ENCODE peak calls at places on chromosomes 11 and 22, in eight cellular contexts. One of them, this sample, is unnamed.
A peak's percentile ranks its signal among the peaks of the same experiment; 100 is the strongest.

GRCh38 chr22:29882716-29883044 is 294 bp upstream of the MTMR3 start:
- DNase-seq in AG10803: no peak
- DNase-seq in astrocyte of the spinal cord: no peak
- DNase-seq in IMR-90: no peak
- DNase-seq in GM13977: no peak
- DNase-seq in progenitor cell of endocrine pancreas: no peak
- DNase-seq in NB4: no peak
- DNase-seq in fibroblast of the aortic adventitia: no peak
- DNase-seq in this sample: no peak

GRCh38 chr11:1970956-1971355 is 23.8 kb downstream of the MRPL23 start:
- DNase-seq in NB4: no peak
- DNase-seq in progenitor cell of endocrine pancreas: no peak
- DNase-seq in IMR-90: no peak
- DNase-seq in fibroblast of the aortic adventitia: no peak
- DNase-seq in astrocyte of the spinal cord: no peak
- DNase-seq in GM13977: no peak
- DNase-seq in AG10803: no peak
- DNase-seq in this sample: no peak

GRCh38 chr22:48268771-48269552 is 1506.5 kb downstream of the TBC1D22A start:
- DNase-seq in NB4: no peak
- DNase-seq in GM13977: no peak
- DNase-seq in fibroblast of the aortic adventitia: no peak
- DNase-seq in AG10803: no peak
- DNase-seq in astrocyte of the spinal cord: no peak
- DNase-seq in progenitor cell of endocrine pancreas: no peak
- DNase-seq in IMR-90: no peak
- DNase-seq in this sample: no peak

GRCh38 chr11:87840786-87841185 is 334.5 kb downstream of the RAB38 start:
- DNase-seq in AG10803: no peak
- DNase-seq in fibroblast of the aortic adventitia: no peak
- DNase-seq in NB4: no peak
- DNase-seq in IMR-90: no peak
- DNase-seq in astrocyte of the spinal cord: no peak
- DNase-seq in GM13977: no peak
- DNase-seq in progenitor cell of endocrine pancreas: no peak
- DNase-seq in this sample: no peak

GRCh38 chr11:94672636-94673035 is 95.5 kb upstream of the AMOTL1 start:
- DNase-seq in astrocyte of the spinal cord: no peak
- DNase-seq in NB4: no peak
- DNase-seq in IMR-90: no peak
- DNase-seq in AG10803: no peak
- DNase-seq in progenitor cell of endocrine pancreas: no peak
- DNase-seq in fibroblast of the aortic adventitia: no peak
- DNase-seq in GM13977: no peak
- DNase-seq in this sample: no peak

GRCh38 chr11:31870609-31871309 is 59.6 kb upstream of the PAX6 start:
- DNase-seq in IMR-90: peak; percentile 33
- DNase-seq in GM13977: peak; percentile 45
- DNase-seq in astrocyte of the spinal cord: peak; percentile 32
- DNase-seq in progenitor cell of endocrine pancreas: peak; percentile 58
- DNase-seq in fibroblast of the aortic adventitia: peak; percentile 45
- DNase-seq in AG10803: peak; percentile 28
- DNase-seq in NB4: peak; percentile 66
- DNase-seq in this sample: peak; percentile 67

GRCh38 chr11:72102162-72102561 is 935 bp downstream of the LAMTOR1 start:
- DNase-seq in progenitor cell of endocrine pancreas: no peak
- DNase-seq in AG10803: no peak
- DNase-seq in fibroblast of the aortic adventitia: peak; percentile 16
- DNase-seq in IMR-90: no peak
- DNase-seq in GM13977: no peak
- DNase-seq in astrocyte of the spinal cord: no peak
- DNase-seq in NB4: no peak
- DNase-seq in this sample: no peak

GRCh38 chr11:108875134-108875533 is 210.3 kb downstream of the DDX10 start:
- DNase-seq in fibroblast of the aortic adventitia: no peak
- DNase-seq in NB4: no peak
- DNase-seq in GM13977: no peak
- DNase-seq in astrocyte of the spinal cord: no peak
- DNase-seq in AG10803: no peak
- DNase-seq in IMR-90: no peak
- DNase-seq in progenitor cell of endocrine pancreas: no peak
- DNase-seq in this sample: no peak

GRCh38 chr11:46391578-46392420 is at the start of gene CHRM4:
- DNase-seq in fibroblast of the aortic adventitia: no peak
- DNase-seq in AG10803: no peak
- DNase-seq in GM13977: peak; percentile 89
- DNase-seq in IMR-90: peak; percentile 45
- DNase-seq in astrocyte of the spinal cord: no peak
- DNase-seq in progenitor cell of endocrine pancreas: peak; percentile 49
- DNase-seq in NB4: peak; percentile 67
- DNase-seq in this sample: peak; percentile 65

GRCh38 chr11:46389450-46390330 is 1.9 kb downstream of the CHRM4 start:
- DNase-seq in GM13977: peak; percentile 94
- DNase-seq in fibroblast of the aortic adventitia: peak; percentile 45
- DNase-seq in AG10803: peak; percentile 49
- DNase-seq in astrocyte of the spinal cord: peak; percentile 61
- DNase-seq in progenitor cell of endocrine pancreas: peak; percentile 75
- DNase-seq in NB4: peak; percentile 85
- DNase-seq in IMR-90: peak; percentile 46
- DNase-seq in this sample: peak; percentile 89

GRCh38 chr11:46391186-46391577 is 394 bp downstream of the CHRM4 start:
- DNase-seq in fibroblast of the aortic adventitia: no peak
- DNase-seq in GM13977: peak; percentile 60
- DNase-seq in NB4: no peak
- DNase-seq in progenitor cell of endocrine pancreas: no peak
- DNase-seq in AG10803: no peak
- DNase-seq in IMR-90: no peak
- DNase-seq in astrocyte of the spinal cord: no peak
- DNase-seq in this sample: no peak

GRCh38 chr11:46388619-46389449 is 2.7 kb downstream of the CHRM4 start:
- DNase-seq in progenitor cell of endocrine pancreas: no peak
- DNase-seq in IMR-90: no peak
- DNase-seq in fibroblast of the aortic adventitia: no peak
- DNase-seq in NB4: no peak
- DNase-seq in GM13977: peak; percentile 47
- DNase-seq in astrocyte of the spinal cord: no peak
- DNase-seq in AG10803: no peak
- DNase-seq in this sample: no peak

GRCh38 chr11:46390331-46391171 is 1.0 kb downstream of the CHRM4 start:
- DNase-seq in astrocyte of the spinal cord: no peak
- DNase-seq in progenitor cell of endocrine pancreas: no peak
- DNase-seq in NB4: peak; percentile 41
- DNase-seq in fibroblast of the aortic adventitia: no peak
- DNase-seq in AG10803: no peak
- DNase-seq in GM13977: peak; percentile 67
- DNase-seq in IMR-90: no peak
- DNase-seq in this sample: no peak
- TF ChIP-seq CTCF in astrocyte of the spinal cord: no peak
- TF ChIP-seq CTCF in progenitor cell of endocrine pancreas: no peak
- TF ChIP-seq CTCF in NB4: no peak
- TF ChIP-seq CTCF in fibroblast of the aortic adventitia: no peak
- TF ChIP-seq CTCF in AG10803: no peak
- TF ChIP-seq CTCF in GM13977: no peak
- TF ChIP-seq CTCF in IMR-90: no peak
- TF ChIP-seq CTCF in this sample: no peak

GRCh38 chr11:92206441-92206840 is 18.2 kb upstream of the FAT3 start:
- DNase-seq in GM13977: no peak
- DNase-seq in IMR-90: no peak
- DNase-seq in progenitor cell of endocrine pancreas: no peak
- DNase-seq in fibroblast of the aortic adventitia: no peak
- DNase-seq in AG10803: no peak
- DNase-seq in NB4: no peak
- DNase-seq in astrocyte of the spinal cord: no peak
- DNase-seq in this sample: no peak

GRCh38 chr11:92212530-92212929 is 12.1 kb upstream of the FAT3 start:
- DNase-seq in fibroblast of the aortic adventitia: no peak
- DNase-seq in GM13977: no peak
- DNase-seq in astrocyte of the spinal cord: no peak
- DNase-seq in progenitor cell of endocrine pancreas: no peak
- DNase-seq in AG10803: no peak
- DNase-seq in IMR-90: no peak
- DNase-seq in NB4: no peak
- DNase-seq in this sample: no peak

GRCh38 chr11:92216789-92217188 is 7.8 kb upstream of the FAT3 start:
- DNase-seq in fibroblast of the aortic adventitia: no peak
- DNase-seq in astrocyte of the spinal cord: no peak
- DNase-seq in AG10803: no peak
- DNase-seq in progenitor cell of endocrine pancreas: no peak
- DNase-seq in IMR-90: no peak
- DNase-seq in GM13977: no peak
- DNase-seq in NB4: no peak
- DNase-seq in this sample: no peak

DNA sequence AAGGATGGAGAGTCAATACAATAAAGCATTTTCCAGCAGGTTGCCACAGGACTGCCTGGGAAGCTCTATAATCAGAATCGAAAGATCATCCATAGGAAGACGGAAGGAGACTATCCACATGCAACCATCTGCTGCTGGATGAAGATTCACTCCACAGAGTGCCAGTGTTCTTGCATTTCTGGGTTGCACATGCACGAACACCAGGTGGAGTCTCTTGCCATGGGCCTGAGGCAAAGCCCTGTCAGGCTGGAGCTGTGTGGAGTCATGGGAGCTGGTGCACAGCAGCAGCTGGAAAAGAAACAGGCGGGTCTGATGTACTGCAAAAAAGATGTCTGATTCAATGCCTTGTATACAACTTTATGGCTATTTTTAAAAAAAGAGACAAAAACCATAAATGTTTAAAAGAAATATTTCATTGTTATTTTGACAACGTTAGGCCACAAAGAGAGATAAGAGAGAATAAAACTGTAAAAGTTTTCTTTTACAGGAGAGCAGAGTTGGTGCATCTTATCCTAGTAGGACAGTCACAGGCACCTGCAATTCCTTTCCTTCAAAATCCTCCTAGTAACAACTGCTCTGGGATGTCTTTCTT is 12.9 kb upstream of the FAT3 start:
- DNase-seq in AG10803: peak; percentile 55
- DNase-seq in astrocyte of the spinal cord: peak; percentile 36
- DNase-seq in IMR-90: peak; percentile 33
- DNase-seq in fibroblast of the aortic adventitia: no peak
- DNase-seq in GM13977: no peak
- DNase-seq in progenitor cell of endocrine pancreas: peak; percentile 24
- DNase-seq in NB4: peak; percentile 18
- DNase-seq in this sample: peak; percentile 37
- TF ChIP-seq CTCF in AG10803: peak; percentile 60
- TF ChIP-seq CTCF in astrocyte of the spinal cord: peak; percentile 54
- TF ChIP-seq CTCF in IMR-90: peak; percentile 39
- TF ChIP-seq CTCF in fibroblast of the aortic adventitia: no peak
- TF ChIP-seq CTCF in GM13977: no peak
- TF ChIP-seq CTCF in progenitor cell of endocrine pancreas: peak; percentile 57
- TF ChIP-seq CTCF in NB4: peak; percentile 20
- TF ChIP-seq CTCF in this sample: no peak

GRCh38 chr11:100827934-100828661 is 141.0 kb downstream of the ARHGAP42 start:
- DNase-seq in IMR-90: peak; percentile 84
- DNase-seq in AG10803: no peak
- DNase-seq in NB4: no peak
- DNase-seq in astrocyte of the spinal cord: peak; percentile 90
- DNase-seq in GM13977: no peak
- DNase-seq in fibroblast of the aortic adventitia: peak; percentile 71
- DNase-seq in progenitor cell of endocrine pancreas: peak; percentile 24
- DNase-seq in this sample: peak; percentile 68
- TF ChIP-seq CTCF in IMR-90: peak; percentile 35
- TF ChIP-seq CTCF in AG10803: no peak
- TF ChIP-seq CTCF in NB4: no peak
- TF ChIP-seq CTCF in astrocyte of the spinal cord: peak; percentile 53
- TF ChIP-seq CTCF in GM13977: peak; percentile 12
- TF ChIP-seq CTCF in fibroblast of the aortic adventitia: peak; percentile 46
- TF ChIP-seq CTCF in progenitor cell of endocrine pancreas: peak; percentile 61
- TF ChIP-seq CTCF in this sample: no peak

GRCh38 chr11:130904380-130904779 is 11.9 kb downstream of the SNX19 start:
- DNase-seq in GM13977: no peak
- DNase-seq in astrocyte of the spinal cord: peak; percentile 24
- DNase-seq in progenitor cell of endocrine pancreas: no peak
- DNase-seq in IMR-90: no peak
- DNase-seq in NB4: no peak
- DNase-seq in fibroblast of the aortic adventitia: no peak
- DNase-seq in AG10803: no peak
- DNase-seq in this sample: no peak
- TF ChIP-seq CTCF in GM13977: peak; percentile 46
- TF ChIP-seq CTCF in astrocyte of the spinal cord: peak; percentile 47
- TF ChIP-seq CTCF in progenitor cell of endocrine pancreas: peak; percentile 40
- TF ChIP-seq CTCF in IMR-90: peak; percentile 34
- TF ChIP-seq CTCF in NB4: peak; percentile 42
- TF ChIP-seq CTCF in fibroblast of the aortic adventitia: peak; percentile 36
- TF ChIP-seq CTCF in AG10803: peak; percentile 42
- TF ChIP-seq CTCF in this sample: no peak

This sample was measured in Calu3.